ENCODE peak calls at places on chromosomes 5 and 9, in eight cellular contexts. R, I, T, K, F, Y, P and H are unnamed samples.

GRCh38 chr5:61905635-61906034 is 400.4 kb upstream of the KIF2A start:
- DNase-seq in R (no peak), I (no peak), T (no peak), K (no peak), F (no peak), Y (no peak), P (no peak), H (no peak)

GRCh38 chr5:45277860-45278259 is 418.3 kb downstream of the HCN1 start:
- DNase-seq in R (no peak), I (no peak), T (no peak), K (no peak), F (no peak), Y (peak), P (no peak), H (no peak)

GRCh38 chr9:83013867-83014605 is 48.9 kb downstream of the RASEF start:
- DNase-seq in R (no peak), I (no peak), T (no peak), K (peak), F (no peak), Y (no peak), P (no peak), H (no peak)

GRCh38 chr5:54443264-54443663 is 12.2 kb upstream of the HSPB3 start:
- DNase-seq in R (no peak), I (no peak), T (peak), K (peak), F (no peak), Y (peak), P (no peak), H (no peak)

GRCh38 chr9:118303216-118303615 is 599.0 kb downstream of the TLR4 start:
- DNase-seq in R (no peak), I (no peak), T (no peak), K (peak), F (no peak), Y (no peak), P (no peak), H (no peak)

GRCh38 chr9:70563437-70564204 is 149.2 kb upstream of the KLF9 start:
- DNase-seq in R (no peak), I (peak), T (peak), K (peak), F (peak), Y (no peak), P (no peak), H (no peak)

GRCh38 chr9:113289091-113289490 is 13.6 kb downstream of the PRPF4 start:
- DNase-seq in R (no peak), I (no peak), T (no peak), K (no peak), F (no peak), Y (peak), P (no peak), H (no peak)

GRCh38 chr5:113281194-113281593 is 153.6 kb downstream of the TSSK1B start:
- DNase-seq in R (no peak), I (no peak), T (no peak), K (no peak), F (no peak), Y (no peak), P (no peak), H (no peak)

GRCh38 chr5:181156758-181157157 is 9.4 kb downstream of the OR2V2 start:
- DNase-seq in R (no peak), I (no peak), T (no peak), K (no peak), F (no peak), Y (no peak), P (no peak), H (no peak)

GRCh38 chr5:5782402-5782801 is 359.9 kb downstream of the ICE1 start:
- DNase-seq in R (no peak), I (no peak), T (no peak), K (no peak), F (no peak), Y (no peak), P (no peak), H (no peak)

GRCh38 chr9:5626727-5627634 is 1.9 kb upstream of the RIC1 start:
- DNase-seq in R (no peak), I (peak), T (peak), K (peak), F (peak), Y (no peak), P (no peak), H (no peak)

GRCh38 chr5:124748687-124749594 is 2.5 kb upstream of the ZNF608 start:
- DNase-seq in R (no peak), I (peak), T (peak), K (peak), F (no peak), Y (peak), P (peak), H (no peak)

GRCh38 chr5:10891193-10891592 is 130.2 kb upstream of the DAP start:
- DNase-seq in R (no peak), I (no peak), T (no peak), K (no peak), F (no peak), Y (no peak), P (no peak), H (no peak)

GRCh38 chr5:132385321-132386105 is 16.0 kb downstream of the SLC22A5 start:
- DNase-seq in R (no peak), I (peak), T (peak), K (peak), F (peak), Y (peak), P (no peak), H (peak)

GRCh38 chr9:131667576-131667975 is 72.3 kb downstream of the RAPGEF1 start:
- DNase-seq in R (no peak), I (no peak), T (peak), K (no peak), F (peak), Y (no peak), P (no peak), H (peak)

GRCh38 chr9:135907446-135908333 is at the start of gene CAMSAP1:
- DNase-seq in R (peak), I (peak), T (peak), K (peak), F (peak), Y (peak), P (peak), H (peak)

GRCh38 chr5:39138892-39139291 is 64.7 kb upstream of the RICTOR start:
- DNase-seq in R (no peak), I (no peak), T (no peak), K (peak), F (no peak), Y (peak), P (no peak), H (no peak)

GRCh38 chr5:143316337-143316736 is 87.1 kb downstream of the NR3C1 start:
- DNase-seq in R (no peak), I (no peak), T (no peak), K (no peak), F (no peak), Y (no peak), P (no peak), H (no peak)

GRCh38 chr5:119396265-119396664 is 40.4 kb downstream of the TNFAIP8 start:
- DNase-seq in R (no peak), I (no peak), T (peak), K (no peak), F (no peak), Y (no peak), P (no peak), H (no peak)

GRCh38 chr5:150627731-150628545 is 12.5 kb upstream of the SYNPO start:
- DNase-seq in R (no peak), I (peak), T (peak), K (peak), F (no peak), Y (no peak), P (no peak), H (no peak)

GRCh38 chr5:31064215-31064614 is 129.3 kb upstream of the CDH6 start:
- DNase-seq in R (no peak), I (no peak), T (no peak), K (no peak), F (no peak), Y (no peak), P (no peak), H (no peak)

GRCh38 chr9:124126571-124127289 is 115.2 kb downstream of the LHX2 start:
- DNase-seq in R (peak), I (peak), T (peak), K (peak), F (peak), Y (peak), P (peak), H (peak)

GRCh38 chr5:170169996-170170395 is 62.8 kb upstream of the C5orf58 start:
- DNase-seq in R (no peak), I (no peak), T (no peak), K (peak), F (no peak), Y (no peak), P (no peak), H (no peak)

GRCh38 chr5:864492-865167 is 13.8 kb upstream of the ZDHHC11 start:
- DNase-seq in R (no peak), I (no peak), T (no peak), K (no peak), F (no peak), Y (no peak), P (no peak), H (no peak)

GRCh38 chr5:149071216-149071615 is 8.4 kb upstream of the SH3TC2 start:
- DNase-seq in R (no peak), I (no peak), T (no peak), K (no peak), F (no peak), Y (no peak), P (no peak), H (no peak)

GRCh38 chr9:5321058-5321457 is 16.5 kb upstream of the RLN2 start:
- DNase-seq in R (no peak), I (no peak), T (no peak), K (peak), F (no peak), Y (no peak), P (no peak), H (no peak)

GRCh38 chr5:476102-476813 is 33.3 kb downstream of the EXOC3 start:
- DNase-seq in R (no peak), I (no peak), T (no peak), K (no peak), F (no peak), Y (no peak), P (peak), H (no peak)

GRCh38 chr5:123422433-123423277 is 548 bp downstream of the CEP120 start:
- DNase-seq in R (no peak), I (peak), T (peak), K (peak), F (no peak), Y (peak), P (no peak), H (no peak)

GRCh38 chr5:157708866-157709265 is 22.4 kb upstream of the THG1L start:
- DNase-seq in R (no peak), I (no peak), T (no peak), K (no peak), F (no peak), Y (no peak), P (no peak), H (no peak)

GRCh38 chr9:121767176-121767769 is 115.8 kb downstream of the DAB2IP start:
- DNase-seq in R (no peak), I (no peak), T (no peak), K (no peak), F (no peak), Y (no peak), P (peak), H (no peak)

GRCh38 chr5:67253911-67254310 is 57.3 kb upstream of the CD180 start:
- DNase-seq in R (no peak), I (no peak), T (no peak), K (no peak), F (no peak), Y (no peak), P (no peak), H (no peak)

GRCh38 chr5:179803651-179804598 is 2.7 kb downstream of the MGAT4B start:
- DNase-seq in R (no peak), I (peak), T (peak), K (peak), F (peak), Y (no peak), P (peak), H (peak)

GRCh38 chr5:150245111-150245789 is 44.3 kb downstream of the CAMK2A start:
- DNase-seq in R (no peak), I (no peak), T (no peak), K (no peak), F (no peak), Y (no peak), P (peak), H (no peak)

DNA sequence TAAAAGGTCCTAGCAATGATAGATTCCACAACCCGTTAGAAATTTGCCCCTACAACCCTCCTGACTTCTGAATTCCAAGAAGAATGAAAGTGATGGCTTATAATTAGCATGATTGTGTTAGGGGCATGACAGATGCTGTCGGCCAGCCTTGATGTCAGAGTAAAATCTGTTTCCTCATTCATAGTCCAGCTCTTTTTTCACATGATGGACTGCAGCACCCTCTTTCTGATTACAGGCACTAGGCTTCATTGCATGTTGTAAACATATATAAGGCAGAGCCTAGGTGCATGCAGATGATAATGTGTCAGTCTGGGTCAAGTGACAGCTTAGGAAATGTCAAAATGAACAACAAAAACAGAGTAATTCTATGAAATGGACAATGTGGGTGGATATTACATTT is 226.8 kb downstream of the PDE4D start:
- DNase-seq in R (no peak), I (no peak), T (no peak), K (no peak), F (no peak), Y (no peak), P (no peak), H (no peak)
- TF ChIP-seq CTCF in R (no peak), I (no peak), T (no peak), K (no peak), F (no peak), Y (no peak), P (no peak), H (no peak)

DNA sequence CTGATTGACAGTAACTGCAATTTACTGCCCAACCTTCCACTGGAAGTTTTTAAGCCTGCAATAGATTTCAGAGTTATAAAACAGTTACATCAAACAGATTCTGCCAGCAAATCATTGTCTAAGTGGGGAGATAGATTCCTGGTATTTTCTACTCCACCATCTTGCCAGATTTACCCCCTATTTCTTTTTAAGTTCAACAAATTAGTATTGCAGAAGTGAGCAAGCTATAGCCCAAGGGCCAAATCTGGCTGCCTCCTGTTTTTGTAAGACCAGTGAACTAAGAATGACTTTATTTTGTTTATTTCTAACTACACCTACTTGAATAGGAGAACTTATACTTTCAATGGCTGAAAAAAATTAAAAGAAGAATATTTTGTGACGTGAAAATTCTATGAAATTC is 8.8 kb upstream of the TMEM171 start:
- DNase-seq in R (no peak), I (no peak), T (no peak), K (no peak), F (no peak), Y (no peak), P (no peak), H (no peak)
- TF ChIP-seq CTCF in R (no peak), I (no peak), T (no peak), K (no peak), F (no peak), Y (no peak), P (no peak), H (no peak)

GRCh38 chr5:154196955-154197652 is 6.6 kb downstream of the GALNT10 start:
- DNase-seq in R (no peak), I (no peak), T (peak), K (no peak), F (no peak), Y (no peak), P (no peak), H (no peak)
- TF ChIP-seq CTCF in R (no peak), I (no peak), T (peak), K (no peak), F (no peak), Y (no peak), P (peak), H (no peak)

DNA sequence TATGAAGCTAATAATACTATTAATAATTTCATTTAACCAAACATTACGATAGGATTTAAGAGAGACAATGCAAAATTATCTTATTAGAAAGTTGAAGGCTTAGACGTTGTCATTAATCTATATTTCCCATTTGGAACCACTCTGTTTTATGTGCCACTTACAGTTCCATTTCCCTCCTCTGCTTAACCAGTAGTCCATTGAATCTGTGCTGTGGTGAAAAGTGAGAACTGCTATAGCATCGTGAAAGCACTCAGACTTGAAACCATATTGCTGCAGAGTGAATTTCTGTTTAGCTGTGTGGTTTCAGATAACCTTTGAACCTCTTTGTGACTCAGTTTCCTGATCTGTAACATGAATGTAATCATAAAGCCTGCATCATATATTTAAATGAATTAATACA is 2304.5 kb downstream of the MAT2B start:
- DNase-seq in R (no peak), I (no peak), T (no peak), K (no peak), F (no peak), Y (no peak), P (no peak), H (no peak)
- TF ChIP-seq CTCF in R (no peak), I (no peak), T (no peak), K (no peak), F (no peak), Y (no peak), P (no peak), H (no peak)

GRCh38 chr5:141354900-141355469 is at the start of gene PCDHGA4:
- DNase-seq in R (no peak), I (no peak), T (peak), K (no peak), F (no peak), Y (no peak), P (no peak), H (no peak)
- TF ChIP-seq CTCF in R (no peak), I (peak), T (peak), K (peak), F (peak), Y (peak), P (peak), H (peak)

DNA sequence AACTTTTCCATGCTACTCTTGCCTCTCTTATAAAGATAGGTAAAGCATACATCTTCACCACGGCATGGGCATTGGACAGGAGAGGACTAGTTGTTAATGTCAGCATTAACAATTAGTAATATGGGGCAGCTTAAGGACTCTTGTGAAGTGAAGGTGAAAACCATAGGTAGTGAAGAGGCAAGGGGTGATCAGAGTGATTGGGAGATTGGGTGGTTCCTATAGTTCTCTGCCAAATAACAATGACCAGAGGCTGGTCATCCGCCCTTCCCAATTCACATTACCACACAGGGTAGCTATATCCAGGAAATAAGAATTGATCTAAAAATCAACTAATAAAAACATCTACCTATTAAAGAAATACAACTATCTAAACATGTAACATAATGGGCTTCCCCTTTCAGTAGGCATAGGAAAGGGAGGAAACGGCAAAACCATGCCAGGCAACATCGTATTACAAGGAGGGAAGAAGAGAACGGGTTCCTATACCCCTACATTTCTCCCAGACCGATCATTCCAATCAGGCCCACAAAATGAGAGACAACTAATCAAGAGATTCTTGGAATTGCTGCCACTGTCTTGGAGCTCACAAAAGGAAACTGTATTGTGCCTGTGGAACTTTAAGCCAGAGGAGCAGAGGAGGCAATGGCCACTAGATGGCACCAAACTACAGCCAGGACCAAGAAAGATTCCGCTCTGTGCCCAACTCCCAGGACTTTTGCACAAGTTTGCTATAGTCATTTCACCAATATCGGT is 121.6 kb downstream of the FBXL17 start:
- DNase-seq in R (peak), I (peak), T (peak), K (peak), F (peak), Y (peak), P (peak), H (peak)
- TF ChIP-seq CTCF in R (no peak), I (peak), T (peak), K (peak), F (peak), Y (peak), P (peak), H (peak)

DNA sequence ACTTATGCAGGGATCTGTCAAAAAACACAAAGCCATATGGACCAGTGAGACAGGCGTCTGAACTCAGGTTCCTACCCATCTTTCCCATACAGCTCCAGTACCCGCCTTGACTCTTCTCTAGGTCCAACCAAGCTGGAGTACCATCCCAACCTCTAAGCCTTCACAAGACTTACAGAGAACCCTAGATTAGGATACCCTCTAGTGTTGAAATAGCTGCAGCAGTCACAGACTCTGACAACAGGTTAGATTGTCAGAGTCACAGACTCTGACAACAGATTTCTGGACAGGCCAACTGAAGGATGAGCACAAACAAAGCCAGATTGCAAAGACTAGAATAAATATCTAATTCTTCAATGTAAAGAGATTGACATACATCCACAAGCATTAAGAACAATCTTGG is 266.1 kb downstream of the GRIA1 start:
- DNase-seq in R (no peak), I (no peak), T (no peak), K (peak), F (no peak), Y (no peak), P (no peak), H (no peak)
- TF ChIP-seq CTCF in R (no peak), I (no peak), T (no peak), K (peak), F (no peak), Y (no peak), P (no peak), H (no peak)

GRCh38 chr5:8865686-8866374 is 680.0 kb downstream of the SEMA5A start:
- DNase-seq in R (no peak), I (no peak), T (no peak), K (no peak), F (no peak), Y (no peak), P (no peak), H (no peak)

GRCh38 chr5:8861764-8862163 is 684.1 kb downstream of the SEMA5A start:
- DNase-seq in R (no peak), I (no peak), T (no peak), K (peak), F (no peak), Y (no peak), P (no peak), H (no peak)

GRCh38 chr5:8869932-8870331 is 675.9 kb downstream of the SEMA5A start:
- DNase-seq in R (no peak), I (no peak), T (no peak), K (no peak), F (no peak), Y (no peak), P (no peak), H (no peak)

GRCh38 chr5:8864053-8864452 is 681.8 kb downstream of the SEMA5A start:
- DNase-seq in R (no peak), I (no peak), T (peak), K (peak), F (no peak), Y (peak), P (no peak), H (no peak)
- TF ChIP-seq CTCF in R (no peak), I (no peak), T (peak), K (peak), F (no peak), Y (no peak), P (no peak), H (no peak)